ENCODE peak calls at places on chromosomes 3 and 15, in ten cellular contexts. One of them, this sample, is unnamed. For H3K9me3 and H3K36me3, the result is how much of the 10 kb centered on the place peaks cover.

GRCh38 chr3:9041626-9042025 is 78.4 kb upstream of the RAD18 start:
- DNase-seq in left ventricle myocardium inferior: no peak
- DNase-seq in mesenchymal stem cell: no peak
- DNase-seq in neural progenitor cell: no peak
- DNase-seq in GM23248: peak
- DNase-seq in CD4-positive, alpha-beta memory T cell: no peak
- DNase-seq in cardiac muscle cell: no peak
- DNase-seq in naive thymus-derived CD4-positive, alpha-beta T cell: no peak
- DNase-seq in colonic mucosa: no peak
- DNase-seq in DND-41: no peak
- DNase-seq in this sample: no peak

GRCh38 chr3:14031271-14031670 is 93.4 kb downstream of the CHCHD4 start:
- DNase-seq in CD4-positive, alpha-beta memory T cell: no peak
- DNase-seq in colonic mucosa: no peak
- DNase-seq in mesenchymal stem cell: no peak
- DNase-seq in naive thymus-derived CD4-positive, alpha-beta T cell: no peak
- DNase-seq in left ventricle myocardium inferior: no peak
- DNase-seq in cardiac muscle cell: no peak
- DNase-seq in GM23248: peak
- DNase-seq in neural progenitor cell: no peak
- DNase-seq in DND-41: no peak
- DNase-seq in this sample: no peak

GRCh38 chr15:70436428-70436827 is 326.9 kb downstream of the UACA start:
- DNase-seq in neural progenitor cell: no peak
- DNase-seq in CD4-positive, alpha-beta memory T cell: no peak
- DNase-seq in cardiac muscle cell: no peak
- DNase-seq in colonic mucosa: no peak
- DNase-seq in GM23248: no peak
- DNase-seq in DND-41: no peak
- DNase-seq in naive thymus-derived CD4-positive, alpha-beta T cell: no peak
- DNase-seq in mesenchymal stem cell: no peak
- DNase-seq in left ventricle myocardium inferior: no peak
- DNase-seq in this sample: no peak

GRCh38 chr15:50718700-50719125 is 32.1 kb upstream of the TRPM7 start:
- DNase-seq in left ventricle myocardium inferior: no peak
- DNase-seq in GM23248: no peak
- DNase-seq in neural progenitor cell: no peak
- DNase-seq in naive thymus-derived CD4-positive, alpha-beta T cell: no peak
- DNase-seq in cardiac muscle cell: no peak
- DNase-seq in colonic mucosa: no peak
- DNase-seq in mesenchymal stem cell: no peak
- DNase-seq in DND-41: no peak
- DNase-seq in CD4-positive, alpha-beta memory T cell: no peak
- DNase-seq in this sample: no peak

GRCh38 chr3:134333522-134334181 is 40.6 kb downstream of the AMOTL2 start:
- DNase-seq in naive thymus-derived CD4-positive, alpha-beta T cell: no peak
- DNase-seq in mesenchymal stem cell: peak
- DNase-seq in colonic mucosa: no peak
- DNase-seq in DND-41: no peak
- DNase-seq in CD4-positive, alpha-beta memory T cell: no peak
- DNase-seq in GM23248: peak
- DNase-seq in cardiac muscle cell: peak
- DNase-seq in left ventricle myocardium inferior: no peak
- DNase-seq in neural progenitor cell: peak
- DNase-seq in this sample: peak

GRCh38 chr15:49877117-49877860 is 241.7 kb downstream of the ATP8B4 start:
- DNase-seq in DND-41: no peak
- DNase-seq in left ventricle myocardium inferior: no peak
- DNase-seq in GM23248: peak
- DNase-seq in mesenchymal stem cell: no peak
- DNase-seq in neural progenitor cell: no peak
- DNase-seq in CD4-positive, alpha-beta memory T cell: no peak
- DNase-seq in naive thymus-derived CD4-positive, alpha-beta T cell: no peak
- DNase-seq in colonic mucosa: no peak
- DNase-seq in cardiac muscle cell: no peak
- DNase-seq in this sample: peak

GRCh38 chr15:82539690-82540054 is 585 bp downstream of the RPS17 start:
- DNase-seq in left ventricle myocardium inferior: no peak
- DNase-seq in mesenchymal stem cell: no peak
- DNase-seq in GM23248: peak
- DNase-seq in cardiac muscle cell: no peak
- DNase-seq in neural progenitor cell: peak
- DNase-seq in DND-41: no peak
- DNase-seq in colonic mucosa: peak
- DNase-seq in naive thymus-derived CD4-positive, alpha-beta T cell: no peak
- DNase-seq in CD4-positive, alpha-beta memory T cell: no peak
- DNase-seq in this sample: no peak

GRCh38 chr15:40010681-40011080 is 28.3 kb downstream of the SRP14 start:
- DNase-seq in DND-41: no peak
- DNase-seq in GM23248: peak
- DNase-seq in colonic mucosa: no peak
- DNase-seq in CD4-positive, alpha-beta memory T cell: no peak
- DNase-seq in left ventricle myocardium inferior: no peak
- DNase-seq in mesenchymal stem cell: peak
- DNase-seq in cardiac muscle cell: no peak
- DNase-seq in neural progenitor cell: peak
- DNase-seq in naive thymus-derived CD4-positive, alpha-beta T cell: no peak
- DNase-seq in this sample: no peak

GRCh38 chr3:77381426-77381825 is 341.5 kb downstream of the ROBO2 start:
- DNase-seq in neural progenitor cell: no peak
- DNase-seq in colonic mucosa: no peak
- DNase-seq in mesenchymal stem cell: no peak
- DNase-seq in naive thymus-derived CD4-positive, alpha-beta T cell: no peak
- DNase-seq in left ventricle myocardium inferior: no peak
- DNase-seq in DND-41: no peak
- DNase-seq in GM23248: no peak
- DNase-seq in cardiac muscle cell: no peak
- DNase-seq in CD4-positive, alpha-beta memory T cell: no peak
- DNase-seq in this sample: no peak

GRCh38 chr15:25171111-25171811 is 216.5 kb downstream of the SNRPN start:
- DNase-seq in GM23248: no peak
- DNase-seq in cardiac muscle cell: no peak
- DNase-seq in left ventricle myocardium inferior: peak
- DNase-seq in mesenchymal stem cell: no peak
- DNase-seq in neural progenitor cell: no peak
- DNase-seq in CD4-positive, alpha-beta memory T cell: no peak
- DNase-seq in DND-41: no peak
- DNase-seq in naive thymus-derived CD4-positive, alpha-beta T cell: no peak
- DNase-seq in colonic mucosa: peak
- DNase-seq in this sample: peak
- H3K9me3 ChIP-seq in GM23248: under half
- H3K9me3 ChIP-seq in cardiac muscle cell: under half
- H3K9me3 ChIP-seq in left ventricle myocardium inferior: half or more
- H3K9me3 ChIP-seq in mesenchymal stem cell: under half
- H3K9me3 ChIP-seq in neural progenitor cell: under half
- H3K9me3 ChIP-seq in CD4-positive, alpha-beta memory T cell: under half
- H3K9me3 ChIP-seq in DND-41: under half
- H3K9me3 ChIP-seq in naive thymus-derived CD4-positive, alpha-beta T cell: under half
- H3K9me3 ChIP-seq in colonic mucosa: under half
- H3K9me3 ChIP-seq in this sample: under half

GRCh38 chr3:79390352-79390751 is 377.4 kb downstream of the ROBO1 start:
- DNase-seq in GM23248: no peak
- DNase-seq in colonic mucosa: no peak
- DNase-seq in DND-41: no peak
- DNase-seq in naive thymus-derived CD4-positive, alpha-beta T cell: no peak
- DNase-seq in cardiac muscle cell: no peak
- DNase-seq in left ventricle myocardium inferior: no peak
- DNase-seq in mesenchymal stem cell: no peak
- DNase-seq in neural progenitor cell: no peak
- DNase-seq in CD4-positive, alpha-beta memory T cell: no peak
- DNase-seq in this sample: no peak
- H3K36me3 ChIP-seq in GM23248: under half
- H3K36me3 ChIP-seq in colonic mucosa: under half
- H3K36me3 ChIP-seq in DND-41: under half
- H3K36me3 ChIP-seq in naive thymus-derived CD4-positive, alpha-beta T cell: under half
- H3K36me3 ChIP-seq in cardiac muscle cell: under half
- H3K36me3 ChIP-seq in left ventricle myocardium inferior: under half
- H3K36me3 ChIP-seq in mesenchymal stem cell: under half
- H3K36me3 ChIP-seq in neural progenitor cell: under half
- H3K36me3 ChIP-seq in CD4-positive, alpha-beta memory T cell: under half
- H3K36me3 ChIP-seq in this sample: under half

GRCh38 chr3:97823503-97824004 is 1.7 kb downstream of the CRYBG3 start:
- DNase-seq in CD4-positive, alpha-beta memory T cell: no peak
- DNase-seq in colonic mucosa: no peak
- DNase-seq in GM23248: peak
- DNase-seq in naive thymus-derived CD4-positive, alpha-beta T cell: no peak
- DNase-seq in neural progenitor cell: no peak
- DNase-seq in left ventricle myocardium inferior: peak
- DNase-seq in mesenchymal stem cell: peak
- DNase-seq in DND-41: no peak
- DNase-seq in cardiac muscle cell: peak
- DNase-seq in this sample: no peak
- H3K27ac ChIP-seq in CD4-positive, alpha-beta memory T cell: no peak
- H3K27ac ChIP-seq in colonic mucosa: peak
- H3K27ac ChIP-seq in GM23248: peak
- H3K27ac ChIP-seq in naive thymus-derived CD4-positive, alpha-beta T cell: no peak
- H3K27ac ChIP-seq in neural progenitor cell: no peak
- H3K27ac ChIP-seq in left ventricle myocardium inferior: peak
- H3K27ac ChIP-seq in mesenchymal stem cell: no peak
- H3K27ac ChIP-seq in DND-41: no peak
- H3K27ac ChIP-seq in cardiac muscle cell: no peak
- H3K27ac ChIP-seq in this sample: no peak

DNA sequence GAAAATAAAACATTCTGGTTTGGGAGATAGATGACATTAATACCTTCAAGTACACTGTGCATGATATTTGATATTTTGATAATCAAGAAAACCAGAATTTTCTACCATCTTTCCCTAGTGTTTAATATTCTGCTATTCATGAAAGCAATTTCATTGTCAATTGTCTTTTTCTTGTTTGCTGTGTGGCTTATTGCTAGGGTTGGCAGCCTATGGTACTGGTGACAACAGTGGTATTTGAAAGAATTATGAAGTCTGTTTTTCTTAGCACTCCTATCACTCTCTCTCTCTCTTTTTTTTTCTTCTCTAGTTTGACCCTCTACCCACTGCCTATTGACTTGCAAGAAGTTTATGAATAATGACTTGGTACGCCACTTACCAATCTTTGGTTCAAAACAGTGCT is 15.4 kb downstream of the RNF13 start:
- DNase-seq in GM23248: no peak
- DNase-seq in left ventricle myocardium inferior: no peak
- DNase-seq in CD4-positive, alpha-beta memory T cell: no peak
- DNase-seq in mesenchymal stem cell: no peak
- DNase-seq in neural progenitor cell: no peak
- DNase-seq in colonic mucosa: no peak
- DNase-seq in cardiac muscle cell: no peak
- DNase-seq in DND-41: no peak
- DNase-seq in naive thymus-derived CD4-positive, alpha-beta T cell: no peak
- DNase-seq in this sample: no peak
- H3K9me3 ChIP-seq in GM23248: under half
- H3K9me3 ChIP-seq in left ventricle myocardium inferior: under half
- H3K9me3 ChIP-seq in CD4-positive, alpha-beta memory T cell: under half
- H3K9me3 ChIP-seq in mesenchymal stem cell: under half
- H3K9me3 ChIP-seq in neural progenitor cell: under half
- H3K9me3 ChIP-seq in colonic mucosa: under half
- H3K9me3 ChIP-seq in cardiac muscle cell: under half
- H3K9me3 ChIP-seq in DND-41: under half
- H3K9me3 ChIP-seq in naive thymus-derived CD4-positive, alpha-beta T cell: under half
- H3K9me3 ChIP-seq in this sample: half or more

DNA sequence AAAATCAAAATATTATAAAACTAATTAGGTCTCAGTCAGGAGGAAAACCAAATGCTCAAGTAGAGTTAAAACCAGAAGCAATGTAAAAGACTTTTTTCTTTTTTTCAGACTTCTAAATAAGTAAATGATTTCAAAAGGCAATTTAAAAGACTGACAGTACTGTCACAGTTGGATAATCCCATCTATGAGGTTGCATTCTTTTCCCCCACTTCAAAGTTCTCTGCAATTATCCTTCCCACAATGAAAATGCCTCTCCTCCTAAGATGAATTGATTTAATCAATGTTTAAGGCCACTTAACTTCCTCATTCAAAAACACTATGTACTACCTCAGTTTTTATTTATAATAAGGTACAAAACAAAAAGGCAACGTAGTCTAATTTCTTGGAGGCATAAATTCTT is 8.1 kb downstream of the MRPL3 start:
- DNase-seq in mesenchymal stem cell: no peak
- DNase-seq in cardiac muscle cell: no peak
- DNase-seq in left ventricle myocardium inferior: no peak
- DNase-seq in DND-41: no peak
- DNase-seq in naive thymus-derived CD4-positive, alpha-beta T cell: no peak
- DNase-seq in CD4-positive, alpha-beta memory T cell: no peak
- DNase-seq in GM23248: no peak
- DNase-seq in neural progenitor cell: peak
- DNase-seq in colonic mucosa: no peak
- DNase-seq in this sample: no peak
- H3K36me3 ChIP-seq in mesenchymal stem cell: half or more
- H3K36me3 ChIP-seq in cardiac muscle cell: half or more
- H3K36me3 ChIP-seq in left ventricle myocardium inferior: half or more
- H3K36me3 ChIP-seq in DND-41: half or more
- H3K36me3 ChIP-seq in naive thymus-derived CD4-positive, alpha-beta T cell: under half
- H3K36me3 ChIP-seq in CD4-positive, alpha-beta memory T cell: under half
- H3K36me3 ChIP-seq in GM23248: half or more
- H3K36me3 ChIP-seq in neural progenitor cell: under half
- H3K36me3 ChIP-seq in colonic mucosa: under half
- H3K36me3 ChIP-seq in this sample: half or more

This sample was measured in endodermal cell.